ENCODE peak calls at places on chromosomes 13 and 19, in nine cellular contexts. G, R, B, I, U, M, Q, T and J are unnamed samples.

GRCh38 chr13:52651880-52652169 is 811 bp upstream of the SUGT1 start:
- DNase-seq in G (no peak), R (no peak), B (no peak), I (no peak), U (no peak), M (no peak), Q (no peak), T (no peak), J (no peak)

GRCh38 chr19:43409415-43409814 is 5.3 kb upstream of the TEX101 start:
- DNase-seq in G (no peak), R (no peak), B (no peak), I (no peak), U (no peak), M (no peak), Q (no peak), T (no peak), J (no peak)

GRCh38 chr19:16330368-16330801 is 5.8 kb downstream of the KLF2 start:
- DNase-seq in G (peak), R (peak), B (peak), I (no peak), U (peak), M (peak), Q (peak), T (peak), J (peak)

GRCh38 chr13:24997367-24997967 is 98.5 kb upstream of the PABPC3 start:
- DNase-seq in G (peak), R (no peak), B (peak), I (no peak), U (no peak), M (no peak), Q (peak), T (peak), J (no peak)

GRCh38 chr13:44218501-44219240 is 155.0 kb upstream of the SERP2 start:
- DNase-seq in G (no peak), R (no peak), B (no peak), I (no peak), U (no peak), M (peak), Q (no peak), T (no peak), J (peak)

GRCh38 chr19:55642153-55643002 is 1.1 kb upstream of the ZNF581 start:
- DNase-seq in G (peak), R (no peak), B (peak), I (no peak), U (no peak), M (peak), Q (peak), T (peak), J (no peak)

GRCh38 chr19:35879770-35880317 is 11.5 kb downstream of the APLP1 start:
- DNase-seq in G (peak), R (peak), B (peak), I (peak), U (no peak), M (peak), Q (peak), T (peak), J (peak)

GRCh38 chr13:102978168-102978567 is 88.0 kb downstream of the SLC10A2 start:
- DNase-seq in G (no peak), R (no peak), B (no peak), I (no peak), U (no peak), M (no peak), Q (peak), T (peak), J (no peak)

GRCh38 chr13:73938375-73939070 is 195.7 kb downstream of the KLF12 start:
- DNase-seq in G (peak), R (no peak), B (peak), I (no peak), U (no peak), M (no peak), Q (peak), T (peak), J (no peak)

GRCh38 chr19:11435833-11436313 is 438 bp downstream of the PRKCSH start:
- DNase-seq in G (peak), R (no peak), B (no peak), I (no peak), U (no peak), M (no peak), Q (peak), T (peak), J (no peak)

GRCh38 chr19:38277969-38278680 is 13.8 kb downstream of the SPINT2 start:
- DNase-seq in G (peak), R (no peak), B (peak), I (no peak), U (no peak), M (peak), Q (no peak), T (peak), J (no peak)

GRCh38 chr13:113161433-113161832 is 3.0 kb downstream of the PROZ start:
- DNase-seq in G (no peak), R (no peak), B (no peak), I (no peak), U (no peak), M (no peak), Q (no peak), T (no peak), J (no peak)

GRCh38 chr19:6820237-6820636 is 47.7 kb downstream of the VAV1 start:
- DNase-seq in G (no peak), R (no peak), B (no peak), I (no peak), U (no peak), M (no peak), Q (no peak), T (no peak), J (no peak)

GRCh38 chr19:56356944-56357343 is 36.4 kb downstream of the ZNF582 start:
- DNase-seq in G (no peak), R (no peak), B (no peak), I (no peak), U (no peak), M (no peak), Q (peak), T (no peak), J (no peak)

GRCh38 chr13:30421093-30422055 is 919 bp upstream of the UBE2L5 start:
- DNase-seq in G (peak), R (no peak), B (peak), I (peak), U (no peak), M (peak), Q (peak), T (peak), J (peak)

GRCh38 chr19:15210323-15210774 is 9.6 kb upstream of the NOTCH3 start:
- DNase-seq in G (peak), R (no peak), B (peak), I (no peak), U (no peak), M (peak), Q (no peak), T (peak), J (no peak)